ENCODE peak calls at places on chromosome 7, in five cellular contexts. One of them, this sample, is unnamed.

GRCh38 chr7:73865738-73866445 is 4.9 kb downstream of the TMEM270 start:
- DNase-seq in EL: peak; percentile 66
- DNase-seq in stimulated activated CD4-positive, alpha-beta T cell treated with anti-CD3 and anti-CD28 coated beads, Interleukin-1b, Interleukin-23, amount 100 ng/mL, for 4 hours: no peak
- DNase-seq in left cardiac atrium: peak; percentile 67
- DNase-seq in lung: no peak
- DNase-seq in this sample: no peak

GRCh38 chr7:74183653-74184450 is 9.7 kb downstream of the EIF4H start:
- DNase-seq in left cardiac atrium: no peak
- DNase-seq in EL: no peak
- DNase-seq in lung: no peak
- DNase-seq in stimulated activated CD4-positive, alpha-beta T cell treated with anti-CD3 and anti-CD28 coated beads, Interleukin-1b, Interleukin-23, amount 100 ng/mL, for 4 hours: no peak
- DNase-seq in this sample: no peak

GRCh38 chr7:105924950-105925349 is 38.1 kb upstream of the CDHR3 start:
- DNase-seq in left cardiac atrium: no peak
- DNase-seq in EL: no peak
- DNase-seq in lung: no peak
- DNase-seq in stimulated activated CD4-positive, alpha-beta T cell treated with anti-CD3 and anti-CD28 coated beads, Interleukin-1b, Interleukin-23, amount 100 ng/mL, for 4 hours: no peak
- DNase-seq in this sample: no peak

GRCh38 chr7:70645876-70646336 is 486.0 kb upstream of the GALNT17 start:
- DNase-seq in stimulated activated CD4-positive, alpha-beta T cell treated with anti-CD3 and anti-CD28 coated beads, Interleukin-1b, Interleukin-23, amount 100 ng/mL, for 4 hours: no peak
- DNase-seq in EL: no peak
- DNase-seq in lung: no peak
- DNase-seq in left cardiac atrium: no peak
- DNase-seq in this sample: no peak

GRCh38 chr7:91835191-91836064 is 45.1 kb downstream of the MTERF1 start:
- DNase-seq in stimulated activated CD4-positive, alpha-beta T cell treated with anti-CD3 and anti-CD28 coated beads, Interleukin-1b, Interleukin-23, amount 100 ng/mL, for 4 hours: no peak
- DNase-seq in lung: no peak
- DNase-seq in left cardiac atrium: no peak
- DNase-seq in EL: no peak
- DNase-seq in this sample: no peak

GRCh38 chr7:3892686-3893085 is 591.6 kb downstream of the SDK1 start:
- DNase-seq in lung: no peak
- DNase-seq in left cardiac atrium: no peak
- DNase-seq in EL: no peak
- DNase-seq in stimulated activated CD4-positive, alpha-beta T cell treated with anti-CD3 and anti-CD28 coated beads, Interleukin-1b, Interleukin-23, amount 100 ng/mL, for 4 hours: no peak
- DNase-seq in this sample: no peak

GRCh38 chr7:69367785-69368184 is 230.5 kb upstream of the AUTS2 start:
- DNase-seq in EL: no peak
- DNase-seq in lung: no peak
- DNase-seq in stimulated activated CD4-positive, alpha-beta T cell treated with anti-CD3 and anti-CD28 coated beads, Interleukin-1b, Interleukin-23, amount 100 ng/mL, for 4 hours: no peak
- DNase-seq in left cardiac atrium: no peak
- DNase-seq in this sample: no peak

GRCh38 chr7:55568613-55569268 is 3.6 kb downstream of the VOPP1 start:
- DNase-seq in left cardiac atrium: no peak
- DNase-seq in stimulated activated CD4-positive, alpha-beta T cell treated with anti-CD3 and anti-CD28 coated beads, Interleukin-1b, Interleukin-23, amount 100 ng/mL, for 4 hours: no peak
- DNase-seq in EL: no peak
- DNase-seq in lung: no peak
- DNase-seq in this sample: no peak

GRCh38 chr7:113083132-113083833 is 3.3 kb downstream of the GPR85 start:
- DNase-seq in EL: no peak
- DNase-seq in left cardiac atrium: no peak
- DNase-seq in stimulated activated CD4-positive, alpha-beta T cell treated with anti-CD3 and anti-CD28 coated beads, Interleukin-1b, Interleukin-23, amount 100 ng/mL, for 4 hours: no peak
- DNase-seq in lung: no peak
- DNase-seq in this sample: no peak

GRCh38 chr7:138125119-138125518 is 48.9 kb downstream of the AKR1D1 start:
- DNase-seq in EL: peak; percentile 64
- DNase-seq in left cardiac atrium: no peak
- DNase-seq in stimulated activated CD4-positive, alpha-beta T cell treated with anti-CD3 and anti-CD28 coated beads, Interleukin-1b, Interleukin-23, amount 100 ng/mL, for 4 hours: no peak
- DNase-seq in lung: no peak
- DNase-seq in this sample: no peak

GRCh38 chr7:144786522-144786921 is 49.3 kb downstream of the TPK1 start:
- DNase-seq in lung: no peak
- DNase-seq in left cardiac atrium: no peak
- DNase-seq in EL: no peak
- DNase-seq in stimulated activated CD4-positive, alpha-beta T cell treated with anti-CD3 and anti-CD28 coated beads, Interleukin-1b, Interleukin-23, amount 100 ng/mL, for 4 hours: no peak
- DNase-seq in this sample: no peak

GRCh38 chr7:94382746-94383145 is 11.9 kb upstream of the COL1A2 start:
- DNase-seq in EL: no peak
- DNase-seq in lung: no peak
- DNase-seq in left cardiac atrium: no peak
- DNase-seq in stimulated activated CD4-positive, alpha-beta T cell treated with anti-CD3 and anti-CD28 coated beads, Interleukin-1b, Interleukin-23, amount 100 ng/mL, for 4 hours: no peak
- DNase-seq in this sample: no peak

GRCh38 chr7:5557920-5558401 is 134.3 kb upstream of the TNRC18 start:
- DNase-seq in lung: peak; percentile 69
- DNase-seq in stimulated activated CD4-positive, alpha-beta T cell treated with anti-CD3 and anti-CD28 coated beads, Interleukin-1b, Interleukin-23, amount 100 ng/mL, for 4 hours: no peak
- DNase-seq in EL: peak; percentile 53
- DNase-seq in left cardiac atrium: peak; percentile 67
- DNase-seq in this sample: no peak

GRCh38 chr7:15853832-15854470 is 167.5 kb upstream of the MEOX2 start:
- DNase-seq in left cardiac atrium: no peak
- DNase-seq in lung: no peak
- DNase-seq in stimulated activated CD4-positive, alpha-beta T cell treated with anti-CD3 and anti-CD28 coated beads, Interleukin-1b, Interleukin-23, amount 100 ng/mL, for 4 hours: no peak
- DNase-seq in EL: peak; percentile 18
- DNase-seq in this sample: no peak

GRCh38 chr7:24715661-24716479 is 41.4 kb downstream of the GSDME start:
- DNase-seq in left cardiac atrium: no peak
- DNase-seq in EL: peak; percentile 28
- DNase-seq in stimulated activated CD4-positive, alpha-beta T cell treated with anti-CD3 and anti-CD28 coated beads, Interleukin-1b, Interleukin-23, amount 100 ng/mL, for 4 hours: no peak
- DNase-seq in lung: peak; percentile 26
- DNase-seq in this sample: no peak

GRCh38 chr7:2810682-2811471 is 33.2 kb downstream of the GNA12 start:
- DNase-seq in lung: no peak
- DNase-seq in EL: no peak
- DNase-seq in stimulated activated CD4-positive, alpha-beta T cell treated with anti-CD3 and anti-CD28 coated beads, Interleukin-1b, Interleukin-23, amount 100 ng/mL, for 4 hours: no peak
- DNase-seq in left cardiac atrium: no peak
- DNase-seq in this sample: no peak

GRCh38 chr7:137592232-137592896 is 248.8 kb upstream of the PTN start:
- DNase-seq in EL: peak; percentile 72
- DNase-seq in lung: peak; percentile 45
- DNase-seq in stimulated activated CD4-positive, alpha-beta T cell treated with anti-CD3 and anti-CD28 coated beads, Interleukin-1b, Interleukin-23, amount 100 ng/mL, for 4 hours: no peak
- DNase-seq in left cardiac atrium: peak; percentile 55
- DNase-seq in this sample: peak; percentile 30

GRCh38 chr7:84207025-84207424 is 12.4 kb upstream of the SEMA3A start:
- DNase-seq in stimulated activated CD4-positive, alpha-beta T cell treated with anti-CD3 and anti-CD28 coated beads, Interleukin-1b, Interleukin-23, amount 100 ng/mL, for 4 hours: no peak
- DNase-seq in left cardiac atrium: no peak
- DNase-seq in EL: no peak
- DNase-seq in lung: no peak
- DNase-seq in this sample: no peak

GRCh38 chr7:156533964-156534363 is 106.6 kb upstream of the RNF32 start:
- DNase-seq in lung: no peak
- DNase-seq in left cardiac atrium: no peak
- DNase-seq in stimulated activated CD4-positive, alpha-beta T cell treated with anti-CD3 and anti-CD28 coated beads, Interleukin-1b, Interleukin-23, amount 100 ng/mL, for 4 hours: no peak
- DNase-seq in EL: no peak
- DNase-seq in this sample: no peak

GRCh38 chr7:16970732-16971495 is 89.1 kb upstream of the AGR3 start:
- DNase-seq in lung: no peak
- DNase-seq in left cardiac atrium: no peak
- DNase-seq in EL: no peak
- DNase-seq in stimulated activated CD4-positive, alpha-beta T cell treated with anti-CD3 and anti-CD28 coated beads, Interleukin-1b, Interleukin-23, amount 100 ng/mL, for 4 hours: no peak
- DNase-seq in this sample: no peak

GRCh38 chr7:137423321-137423720 is 79.8 kb upstream of the PTN start:
- DNase-seq in stimulated activated CD4-positive, alpha-beta T cell treated with anti-CD3 and anti-CD28 coated beads, Interleukin-1b, Interleukin-23, amount 100 ng/mL, for 4 hours: no peak
- DNase-seq in EL: no peak
- DNase-seq in left cardiac atrium: no peak
- DNase-seq in lung: no peak
- DNase-seq in this sample: no peak

GRCh38 chr7:67375427-67375826 is 378.8 kb downstream of the TYW1 start:
- DNase-seq in left cardiac atrium: no peak
- DNase-seq in lung: no peak
- DNase-seq in stimulated activated CD4-positive, alpha-beta T cell treated with anti-CD3 and anti-CD28 coated beads, Interleukin-1b, Interleukin-23, amount 100 ng/mL, for 4 hours: no peak
- DNase-seq in EL: no peak
- DNase-seq in this sample: no peak

GRCh38 chr7:27117687-27118491 is 12.7 kb downstream of the HOXA4 start:
- DNase-seq in stimulated activated CD4-positive, alpha-beta T cell treated with anti-CD3 and anti-CD28 coated beads, Interleukin-1b, Interleukin-23, amount 100 ng/mL, for 4 hours: no peak
- DNase-seq in left cardiac atrium: no peak
- DNase-seq in EL: no peak
- DNase-seq in lung: no peak
- DNase-seq in this sample: no peak

GRCh38 chr7:32250494-32251260 is 180.5 kb upstream of the PDE1C start:
- DNase-seq in stimulated activated CD4-positive, alpha-beta T cell treated with anti-CD3 and anti-CD28 coated beads, Interleukin-1b, Interleukin-23, amount 100 ng/mL, for 4 hours: no peak
- DNase-seq in lung: no peak
- DNase-seq in left cardiac atrium: no peak
- DNase-seq in EL: no peak
- DNase-seq in this sample: peak; percentile 72

GRCh38 chr7:123494193-123494796 is 40.1 kb downstream of the IQUB start:
- DNase-seq in stimulated activated CD4-positive, alpha-beta T cell treated with anti-CD3 and anti-CD28 coated beads, Interleukin-1b, Interleukin-23, amount 100 ng/mL, for 4 hours: no peak
- DNase-seq in left cardiac atrium: no peak
- DNase-seq in lung: no peak
- DNase-seq in EL: peak; percentile 31
- DNase-seq in this sample: no peak

GRCh38 chr7:3439333-3440030 is 138.4 kb downstream of the SDK1 start:
- DNase-seq in lung: no peak
- DNase-seq in stimulated activated CD4-positive, alpha-beta T cell treated with anti-CD3 and anti-CD28 coated beads, Interleukin-1b, Interleukin-23, amount 100 ng/mL, for 4 hours: no peak
- DNase-seq in EL: no peak
- DNase-seq in left cardiac atrium: no peak
- DNase-seq in this sample: no peak

This sample was measured in NCI-H446 treated with DMSO at 0.1 percent for 48 hours.